ENCODE peak calls at places on chromosomes 12 and 14, in seven cellular contexts. U is H1, K is HCT116, G is GM12878, S is K562, D is HepG2, Y is SK-N-SH. B is an unnamed sample.

GRCh38 chr12:14259481-14260010 is 105.9 kb upstream of the ATF7IP start:
- DNase-seq in U (no peak), K (no peak), Y (no peak), S (no peak), G (no peak), D (no peak), B (no peak)

GRCh38 chr12:48938805-48939204 is 13.5 kb upstream of the FKBP11 start:
- DNase-seq in Y (no peak), D (no peak), K (no peak), S (no peak), U (no peak), G (no peak), B (no peak)

GRCh38 chr12:13534645-13535398 is 338.3 kb downstream of the EMP1 start:
- DNase-seq in S (peak; percentile 34), K (peak; percentile 51), Y (peak; percentile 39), G (no peak), U (peak; percentile 99), D (peak; percentile 39), B (peak; percentile 96)

GRCh38 chr14:52175982-52176502 is 91.5 kb upstream of the PTGDR start:
- DNase-seq in S (no peak), Y (no peak), U (no peak), K (no peak), G (peak; percentile 23), D (no peak), B (no peak)

GRCh38 chr14:96626916-96627315 is 124.7 kb downstream of the PAPOLA start:
- DNase-seq in S (no peak), Y (no peak), G (no peak), U (no peak), K (no peak), D (no peak), B (no peak)

GRCh38 chr12:70543444-70543843 is 93.8 kb downstream of the PTPRB start:
- DNase-seq in U (no peak), Y (no peak), D (peak; percentile 41), K (peak; percentile 61), S (no peak), G (no peak), B (no peak)

GRCh38 chr12:19894049-19894448 is 454.8 kb downstream of the AEBP2 start:
- DNase-seq in D (no peak), S (no peak), K (no peak), G (no peak), Y (no peak), U (no peak), B (no peak)

GRCh38 chr12:128813392-128813791 is 10.4 kb downstream of the SLC15A4 start:
- DNase-seq in Y (no peak), D (no peak), K (no peak), S (no peak), G (no peak), U (no peak), B (no peak)

GRCh38 chr12:65832217-65832616 is 7.9 kb downstream of the HMGA2 start:
- DNase-seq in U (no peak), G (no peak), S (no peak), D (no peak), K (no peak), Y (no peak), B (no peak)

GRCh38 chr12:47773062-47773857 is at the start of gene SLC48A1:
- DNase-seq in D (peak; percentile 30), U (peak; percentile 85), Y (peak; percentile 97), S (peak; percentile 95), G (no peak), K (no peak), B (peak; percentile 57)

GRCh38 chr14:102853703-102854396 is 68.6 kb upstream of the AMN start:
- DNase-seq in D (no peak), S (no peak), K (no peak), Y (no peak), G (no peak), U (no peak), B (no peak)

GRCh38 chr14:26394114-26394855 is 203.5 kb downstream of the NOVA1 start:
- DNase-seq in Y (peak; percentile 23), G (no peak), K (no peak), U (no peak), D (no peak), S (no peak), B (peak; percentile 16)

GRCh38 chr12:50739611-50740010 is 24.3 kb upstream of the ATF1 start:
- DNase-seq in U (no peak), K (no peak), G (no peak), Y (no peak), D (no peak), S (no peak), B (no peak)

GRCh38 chr12:116498471-116498870 is 60.7 kb upstream of the MAP1LC3B2 start:
- DNase-seq in G (no peak), U (no peak), Y (no peak), S (no peak), K (no peak), D (no peak), B (no peak)

DNA sequence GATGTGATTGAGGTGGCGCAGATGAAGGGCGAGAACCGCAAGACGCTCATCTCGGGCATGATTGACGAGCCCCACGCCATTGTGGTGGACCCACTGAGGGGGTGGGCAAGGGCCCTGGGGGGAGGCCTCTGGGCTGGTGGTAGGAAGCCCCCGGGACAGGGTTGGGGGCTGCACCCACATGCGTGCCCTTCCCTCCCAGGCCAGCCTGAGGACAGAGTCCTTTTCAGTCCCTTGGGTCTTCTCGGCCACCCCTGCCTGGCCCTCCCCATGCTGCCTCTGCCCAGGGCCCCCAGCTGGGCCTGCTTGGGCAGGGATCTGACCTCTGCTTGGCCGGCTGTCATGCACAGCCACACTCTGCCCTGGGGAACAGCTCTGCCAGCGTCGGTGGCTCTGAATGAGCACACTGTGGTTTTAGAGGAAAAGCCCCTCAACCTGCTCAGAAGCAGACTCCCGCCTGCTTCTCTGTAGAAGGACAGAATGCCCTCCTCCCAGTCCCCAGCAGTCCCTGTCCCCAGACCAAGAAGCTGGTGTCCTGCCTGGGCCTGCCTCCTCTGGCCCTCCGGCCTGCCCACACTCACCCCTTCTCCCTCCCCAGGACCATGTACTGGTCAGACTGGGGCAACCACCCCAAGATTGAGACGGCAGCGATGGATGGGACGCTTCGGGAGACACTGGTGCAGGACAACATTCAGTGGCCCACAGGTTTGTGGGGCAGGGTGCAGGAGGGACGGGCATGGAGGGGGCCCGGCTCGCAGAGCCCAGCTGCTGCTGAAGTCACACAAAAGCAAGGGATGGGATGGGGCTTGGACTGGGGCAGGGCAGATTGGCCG is 8.3 kb upstream of the NXPH4 start:
- DNase-seq in Y (no peak), S (no peak), K (no peak), D (no peak), G (no peak), U (no peak), B (no peak)
- TF ChIP-seq YY1 in Y (no peak), S (no peak), K (no peak), D (no peak), G (no peak), U (no peak), B (no peak)

DNA sequence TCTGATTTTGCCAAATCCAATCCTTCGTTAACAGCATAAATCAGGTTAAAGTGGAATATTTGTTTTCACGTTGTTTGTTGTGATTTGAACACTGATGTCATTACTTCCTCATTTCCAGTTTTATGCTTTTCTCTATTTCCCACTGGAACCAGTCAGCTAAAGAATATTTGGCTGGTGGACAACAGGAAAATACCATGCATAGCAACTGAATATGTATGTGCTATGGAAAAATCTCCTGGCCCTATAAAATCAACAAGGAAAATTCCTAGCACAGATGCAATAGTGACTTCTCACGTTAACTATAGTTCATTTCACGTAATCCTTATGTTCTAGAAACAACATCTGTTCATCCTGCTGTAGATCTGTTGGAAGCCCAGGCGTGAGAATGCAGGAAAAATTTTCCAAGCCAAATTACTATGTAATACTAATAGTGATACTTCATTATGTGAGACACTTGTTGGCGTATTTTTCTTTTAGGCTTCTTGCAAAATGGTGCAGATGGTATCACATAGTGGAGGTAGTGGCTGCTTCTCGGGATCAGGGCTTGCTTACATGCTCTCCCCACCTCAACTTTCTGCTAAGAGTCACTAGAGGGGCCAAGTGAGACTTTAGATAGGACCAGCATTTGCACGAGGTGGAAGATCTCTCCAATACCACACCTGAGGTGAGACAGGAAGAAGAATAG is 86.3 kb upstream of the USP44 start:
- DNase-seq in U (no peak), K (no peak), S (no peak), D (no peak), Y (no peak), G (no peak), B (no peak)
- TF ChIP-seq YY1 in U (no peak), K (no peak), S (no peak), D (no peak), Y (no peak), G (no peak), B (no peak)

DNA sequence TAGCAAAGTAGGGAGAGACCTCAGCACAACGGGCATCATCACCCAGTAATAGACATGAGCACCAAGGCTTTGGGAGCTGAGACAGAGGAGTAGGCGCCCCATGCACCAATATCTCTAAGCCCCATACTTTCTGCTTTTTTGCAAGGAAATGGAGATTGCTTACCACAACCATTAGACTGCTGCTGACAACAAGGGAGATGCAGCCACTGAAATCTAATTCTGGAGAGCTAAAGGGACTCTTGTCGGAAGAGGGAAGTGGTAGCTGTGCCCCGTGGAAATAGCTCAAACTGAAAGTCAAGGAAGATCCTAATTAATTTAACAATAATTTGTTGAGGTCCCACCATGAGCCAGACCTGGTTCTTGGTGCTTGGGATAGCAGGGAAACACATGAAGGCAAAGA is 1131.1 kb downstream of the BCL11B start:
- DNase-seq in S (no peak), Y (no peak), K (no peak), G (no peak), U (no peak), D (no peak), B (no peak)
- TF ChIP-seq YY1 in S (no peak), Y (no peak), K (no peak), G (no peak), U (no peak), D (no peak), B (no peak)

GRCh38 chr14:45531022-45531421 is 278.0 kb upstream of the MIS18BP1 start:
- DNase-seq in S (no peak), U (no peak), D (no peak), G (no peak), K (no peak), Y (no peak), B (no peak)

GRCh38 chr14:45526715-45527549 is 273.9 kb upstream of the MIS18BP1 start:
- DNase-seq in K (peak; percentile 51), S (peak; percentile 5), G (peak; percentile 1), U (peak; percentile 73), Y (peak; percentile 21), D (peak; percentile 63), B (peak; percentile 48)
- TF ChIP-seq YY1 in K (no peak), S (no peak), G (peak; percentile 72), U (peak; percentile 82), Y (no peak), D (no peak), B (no peak)